ENCODE peak calls at places on chromosomes 11 and 22, in five cellular contexts. B is naive thymus-derived CD4-positive, alpha-beta T cell; M is CD8-positive, alpha-beta T cell; W is neuronal stem cell; K is tibial nerve. H is an unnamed sample.
A peak's percentile ranks its signal among the peaks of the same experiment; 100 is the strongest.

GRCh38 chr11:13782395-13783080 is 114.1 kb downstream of the FAR1 start:
- DNase-seq in M (no peak), B (no peak), K (no peak), W (no peak), H (no peak)

GRCh38 chr22:46666577-46667244 is 46.5 kb downstream of the GRAMD4 start:
- DNase-seq in W (no peak), M (peak; percentile 3), K (no peak), B (no peak), H (no peak)

GRCh38 chr11:36703055-36703404 is 105.0 kb upstream of the RAG2 start:
- DNase-seq in K (no peak), B (no peak), W (no peak), M (no peak), H (no peak)

GRCh38 chr22:49587421-49587820 is 240.3 kb downstream of the BRD1 start:
- DNase-seq in K (no peak), M (no peak), B (no peak), W (no peak), H (no peak)

GRCh38 chr11:86660011-86660595 is 12.3 kb downstream of the ME3 start:
- DNase-seq in M (no peak), B (no peak), K (no peak), W (no peak), H (no peak)

GRCh38 chr11:91707652-91708051 is 517.0 kb upstream of the FAT3 start:
- DNase-seq in W (no peak), M (no peak), K (no peak), B (no peak), H (no peak)

GRCh38 chr22:17921871-17922821 is 102.2 kb downstream of the MICAL3 start:
- DNase-seq in B (no peak), K (no peak), W (no peak), M (no peak), H (no peak)

GRCh38 chr11:59555601-59556114 is 44.3 kb downstream of the OR4D9 start:
- DNase-seq in W (no peak), B (no peak), K (no peak), M (no peak), H (no peak)

GRCh38 chr11:129853508-129854228 is 38.0 kb downstream of the TMEM45B start:
- DNase-seq in K (no peak), B (peak; percentile 87), M (peak; percentile 90), W (no peak), H (no peak)

GRCh38 chr22:30017375-30017774 is 62.9 kb upstream of the HORMAD2 start:
- DNase-seq in B (no peak), W (no peak), K (no peak), M (no peak), H (no peak)

GRCh38 chr11:125772834-125773505 is 5.7 kb downstream of the PATE2 start:
- DNase-seq in B (no peak), K (no peak), W (no peak), M (no peak), H (no peak)

GRCh38 chr11:62513651-62514050 is 33.0 kb downstream of the AHNAK start:
- DNase-seq in M (no peak), K (no peak), B (no peak), W (no peak), H (no peak)

GRCh38 chr22:37334859-37335818 is 52.8 kb downstream of the CYTH4 start:
- DNase-seq in M (no peak), B (no peak), W (no peak), K (no peak), H (no peak)

GRCh38 chr11:121722431-121723256 is 269.9 kb upstream of the SORL1-AS1 start:
- DNase-seq in M (no peak), K (peak; percentile 83), B (no peak), W (peak; percentile 37), H (peak; percentile 89)

GRCh38 chr11:130508913-130509312 is 60.5 kb downstream of the ADAMTS15 start:
- DNase-seq in B (no peak), M (no peak), K (no peak), W (no peak), H (no peak)

GRCh38 chr11:79237111-79237510 is 203.7 kb downstream of the TENM4 start:
- DNase-seq in W (no peak), B (no peak), K (no peak), M (no peak), H (no peak)

GRCh38 chr11:7906481-7906880 is 24.6 kb downstream of the OR10A6 start:
- DNase-seq in M (no peak), B (no peak), K (no peak), W (no peak), H (no peak)
- H3K4me1 ChIP-seq in M (no peaks in the 10 kb centered on the region), B (no peaks in the 10 kb centered on the region), K (no peaks in the 10 kb centered on the region), W (peaks cover 11% of the 10 kb centered on the region), H (no peaks in the 10 kb centered on the region)

GRCh38 chr22:31947296-31947695 is 3.0 kb downstream of the YWHAH start:
- DNase-seq in W (no peak), M (no peak), K (no peak), B (peak; percentile 31), H (no peak)
- H3K36me3 ChIP-seq in W (peaks cover 72% of the 10 kb centered on the region), M (no peaks in the 10 kb centered on the region), K (no peaks in the 10 kb centered on the region), B (no peaks in the 10 kb centered on the region), H (no peaks in the 10 kb centered on the region)

GRCh38 chr22:19873138-19873959 is 18.7 kb upstream of the GNB1L start:
- DNase-seq in W (no peak), B (no peak), M (no peak), K (peak; percentile 8), H (peak; percentile 72)
- H3K4me1 ChIP-seq in W (peaks cover 24% of the 10 kb centered on the region), B (peaks cover 17% of the 10 kb centered on the region), M (peaks cover 31% of the 10 kb centered on the region), K (peaks cover 86% of the 10 kb centered on the region), H (no peaks in the 10 kb centered on the region)

DNA sequence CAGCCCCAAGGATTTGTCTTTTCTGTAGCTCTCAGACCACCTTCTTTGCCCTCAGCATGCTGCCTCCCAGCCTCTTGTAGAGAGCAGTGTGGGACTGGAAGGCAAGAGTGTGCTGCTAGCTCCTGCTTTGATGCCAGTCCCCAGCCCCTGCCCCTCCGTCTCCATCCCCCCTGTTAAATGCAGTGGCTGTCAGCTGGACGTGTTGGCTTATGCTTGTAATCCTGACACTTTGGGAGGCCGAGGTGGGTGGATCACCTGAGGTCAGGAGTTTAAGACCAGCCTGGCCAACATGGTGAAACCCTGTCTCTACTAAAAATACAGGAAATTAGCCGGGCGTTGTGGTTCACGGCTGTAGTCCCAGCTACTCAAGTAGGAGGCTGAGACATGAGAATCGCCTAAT is 15.5 kb downstream of the SNRPD3 start:
- DNase-seq in K (no peak), M (no peak), B (no peak), W (no peak), H (peak; percentile 22)
- H3K36me3 ChIP-seq in K (peaks cover 8% of the 10 kb centered on the region), M (peaks cover 51% of the 10 kb centered on the region), B (peaks cover 23% of the 10 kb centered on the region), W (peaks cover 87% of the 10 kb centered on the region), H (peaks cover 7% of the 10 kb centered on the region)

GRCh38 chr22:27669798-27670599 is 131.6 kb downstream of the MN1 start:
- DNase-seq in M (no peak), B (no peak), W (no peak), K (no peak), H (no peak)

GRCh38 chr22:27663812-27664211 is 137.7 kb downstream of the MN1 start:
- DNase-seq in K (no peak), W (no peak), B (no peak), M (no peak), H (no peak)

GRCh38 chr22:27666272-27666997 is 135.1 kb downstream of the MN1 start:
- DNase-seq in W (no peak), B (no peak), M (no peak), K (no peak), H (no peak)

GRCh38 chr22:27668828-27669797 is 132.4 kb downstream of the MN1 start:
- DNase-seq in K (no peak), W (no peak), B (no peak), M (no peak), H (no peak)

DNA sequence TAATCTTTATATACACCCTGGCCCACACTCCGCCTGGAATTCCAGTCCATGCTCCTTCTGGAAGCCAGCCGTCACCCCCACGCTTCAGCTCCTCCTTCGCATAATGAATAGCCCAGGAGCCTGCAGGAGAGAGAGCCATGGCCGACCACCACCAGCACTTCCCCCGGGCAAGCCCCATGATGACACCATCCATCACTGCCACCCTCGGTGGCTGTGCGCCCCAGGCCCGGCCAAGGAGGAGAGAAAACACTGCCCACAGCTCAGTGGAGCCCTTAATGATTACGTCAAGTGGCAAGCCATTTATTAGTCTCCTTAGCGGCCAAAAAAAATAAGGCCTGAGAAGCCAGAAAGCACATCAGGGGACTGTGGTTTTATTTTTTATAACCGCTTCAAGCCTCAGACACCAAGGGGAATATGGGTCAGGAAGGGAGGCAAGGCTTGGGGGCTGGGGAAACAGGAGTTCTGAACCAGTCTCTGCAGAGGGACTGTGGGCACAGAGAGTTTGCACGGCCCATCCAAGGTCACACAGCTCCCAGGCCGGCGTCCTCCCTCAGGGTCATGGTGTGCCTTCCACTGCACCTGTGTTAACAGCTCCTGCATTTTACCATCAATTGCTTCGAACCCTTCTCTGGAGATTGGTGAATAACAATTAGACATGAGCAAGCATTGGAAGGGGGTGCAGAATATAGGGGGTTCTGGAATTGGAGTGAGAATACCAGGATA is 134.3 kb downstream of the MN1 start:
- DNase-seq in M (no peak), W (no peak), B (no peak), K (no peak), H (peak; percentile 83)
- H3K4me1 ChIP-seq in M (no peaks in the 10 kb centered on the region), W (peaks cover 33% of the 10 kb centered on the region), B (no peaks in the 10 kb centered on the region), K (peaks cover 42% of the 10 kb centered on the region), H (peaks cover 4% of the 10 kb centered on the region)

GRCh38 chr11:70359806-70360205 is 38.5 kb upstream of the CTTN start:
- DNase-seq in W (no peak), K (no peak), M (no peak), B (no peak), H (no peak)
- H3K36me3 ChIP-seq in W (peaks cover 98% of the 10 kb centered on the region), K (no peaks in the 10 kb centered on the region), M (peaks cover 19% of the 10 kb centered on the region), B (no peaks in the 10 kb centered on the region), H (no peaks in the 10 kb centered on the region)

H was measured in aorta.